ENCODE peak calls at places on chromosome 6, in eight cellular contexts. I is neuronal stem cell; L is heart left ventricle; B is IMR-90; T is esophagus muscularis mucosa; M is CD8-positive, alpha-beta T cell; H is testis; A is RWPE2. N is an unnamed sample.

GRCh38 chr6:157200611-157201010 is 122.7 kb downstream of the TMEM242 start:
- DNase-seq in I (no peak), L (no peak), B (no peak), T (no peak), M (no peak), H (no peak), A (no peak), N (no peak)

GRCh38 chr6:153511896-153512496 is 380.9 kb upstream of the RGS17 start:
- DNase-seq in I (peak; percentile 18), L (no peak), B (peak; percentile 3), T (no peak), M (no peak), H (peak; percentile 25), A (no peak), N (peak; percentile 25)

GRCh38 chr6:82712826-82713225 is 349.2 kb downstream of the TPBG start:
- DNase-seq in I (no peak), L (no peak), B (no peak), T (no peak), M (no peak), H (no peak), A (no peak), N (no peak)

GRCh38 chr6:677919-678318 is 15.0 kb downstream of the EXOC2 start:
- DNase-seq in I (no peak), L (no peak), B (no peak), T (no peak), M (no peak), H (no peak), A (no peak), N (no peak)

GRCh38 chr6:10404799-10405524 is 9.9 kb downstream of the TFAP2A start:
- DNase-seq in I (no peak), L (no peak), B (no peak), T (peak; percentile 75), M (no peak), H (no peak), A (no peak), N (no peak)

GRCh38 chr6:40796280-40797223 is 209.4 kb upstream of the LRFN2 start:
- DNase-seq in I (no peak), L (peak; percentile 60), B (no peak), T (no peak), M (no peak), H (no peak), A (no peak), N (no peak)

GRCh38 chr6:11354019-11354418 is 121.6 kb upstream of the NEDD9 start:
- DNase-seq in I (no peak), L (peak; percentile 79), B (peak; percentile 58), T (no peak), M (no peak), H (peak; percentile 44), A (no peak), N (no peak)

GRCh38 chr6:139490482-139490881 is 116.0 kb upstream of the CITED2 start:
- DNase-seq in I (no peak), L (no peak), B (peak; percentile 58), T (no peak), M (no peak), H (peak; percentile 28), A (no peak), N (no peak)

GRCh38 chr6:131443514-131443913 is 129.5 kb upstream of the ARG1 start:
- DNase-seq in I (no peak), L (no peak), B (no peak), T (no peak), M (peak; percentile 4), H (no peak), A (no peak), N (no peak)

GRCh38 chr6:100892693-100893092 is 11.6 kb upstream of the ASCC3 start:
- DNase-seq in I (no peak), L (no peak), B (no peak), T (no peak), M (no peak), H (peak; percentile 21), A (no peak), N (no peak)

GRCh38 chr6:39790772-39791171 is 1.4 kb upstream of the DAAM2 start:
- DNase-seq in I (no peak), L (no peak), B (peak; percentile 68), T (peak; percentile 87), M (no peak), H (no peak), A (no peak), N (no peak)

GRCh38 chr6:170516783-170517616 is 36.1 kb downstream of the PSMB1 start:
- DNase-seq in I (peak; percentile 36), L (peak; percentile 41), B (peak; percentile 78), T (no peak), M (peak; percentile 16), H (peak; percentile 75), A (no peak), N (peak; percentile 35)

GRCh38 chr6:107661291-107661690 is 162.8 kb downstream of the SCML4 start:
- DNase-seq in I (no peak), L (no peak), B (no peak), T (no peak), M (no peak), H (no peak), A (no peak), N (no peak)

GRCh38 chr6:112906737-112907136 is 559.6 kb downstream of the RFPL4B start:
- DNase-seq in I (no peak), L (peak; percentile 27), B (peak; percentile 89), T (no peak), M (no peak), H (peak; percentile 15), A (no peak), N (no peak)

GRCh38 chr6:159180001-159180400 is 10.8 kb downstream of the FNDC1 start:
- DNase-seq in I (no peak), L (no peak), B (peak; percentile 14), T (no peak), M (no peak), H (no peak), A (no peak), N (no peak)

GRCh38 chr6:2817778-2818443 is 23.8 kb downstream of the SERPINB1 start:
- DNase-seq in I (no peak), L (no peak), B (peak; percentile 61), T (no peak), M (no peak), H (no peak), A (no peak), N (no peak)

GRCh38 chr6:14882394-14883073 is 363.3 kb upstream of the JARID2 start:
- DNase-seq in I (no peak), L (peak; percentile 28), B (peak; percentile 46), T (no peak), M (no peak), H (no peak), A (no peak), N (no peak)

GRCh38 chr6:29071831-29072723 is 15.0 kb downstream of the OR2B3 start:
- DNase-seq in I (peak; percentile 11), L (no peak), B (no peak), T (no peak), M (no peak), H (peak; percentile 43), A (no peak), N (peak; percentile 54)

GRCh38 chr6:41836022-41836659 is 48.6 kb downstream of the TOMM6 start:
- DNase-seq in I (no peak), L (no peak), B (peak; percentile 41), T (no peak), M (no peak), H (no peak), A (no peak), N (no peak)

GRCh38 chr6:156425374-156425773 is 351.8 kb upstream of the ARID1B start:
- DNase-seq in I (no peak), L (no peak), B (peak; percentile 90), T (no peak), M (no peak), H (no peak), A (no peak), N (no peak)

GRCh38 chr6:68025764-68026163 is 609.3 kb upstream of the ADGRB3 start:
- DNase-seq in I (no peak), L (no peak), B (no peak), T (no peak), M (no peak), H (no peak), A (no peak), N (no peak)
- H3K27ac ChIP-seq in I (no peak overlapping the region), L (no peak overlapping the region), B (no peak overlapping the region), T (no peak overlapping the region), M (no peak overlapping the region), H (no peak overlapping the region), A (no peak overlapping the region), N (no peak overlapping the region)

GRCh38 chr6:32761084-32761483 is 2.2 kb downstream of the HLA-DQB2 start:
- DNase-seq in I (no peak), L (no peak), B (no peak), T (no peak), M (no peak), H (no peak), A (no peak), N (no peak)

GRCh38 chr6:32764050-32764449 is 718 bp upstream of the HLA-DQB2 start:
- DNase-seq in I (no peak), L (no peak), B (no peak), T (no peak), M (no peak), H (no peak), A (no peak), N (no peak)

GRCh38 chr6:32759669-32760068 is 3.7 kb downstream of the HLA-DQB2 start:
- DNase-seq in I (no peak), L (no peak), B (no peak), T (no peak), M (no peak), H (no peak), A (no peak), N (no peak)

GRCh38 chr6:32761548-32761947 is 1.8 kb downstream of the HLA-DQB2 start:
- DNase-seq in I (no peak), L (peak; percentile 22), B (no peak), T (no peak), M (no peak), H (peak; percentile 25), A (no peak), N (no peak)

GRCh38 chr6:32763417-32763816 is at the start of gene HLA-DQB2:
- DNase-seq in I (no peak), L (no peak), B (no peak), T (no peak), M (no peak), H (no peak), A (no peak), N (no peak)
- H3K4me3 ChIP-seq in I (no peak within 1 kb of the TSS), L (no peak within 1 kb of the TSS), B (no peak within 1 kb of the TSS), T (no peak within 1 kb of the TSS), M (no peak within 1 kb of the TSS), H (no peak within 1 kb of the TSS), A (no peak within 1 kb of the TSS), N (no peak within 1 kb of the TSS)

GRCh38 chr6:89214197-89214596 is 3.0 kb downstream of the GABRR1 start:
- DNase-seq in I (no peak), L (no peak), B (no peak), T (no peak), M (no peak), H (no peak), A (no peak), N (no peak)
- H3K27me3 ChIP-seq in I (peaks cover 3% of the 10 kb centered on the region), L (no peaks in the 10 kb centered on the region), B (peaks cover 2% of the 10 kb centered on the region), T (no peaks in the 10 kb centered on the region), M (no peaks in the 10 kb centered on the region), H (no peaks in the 10 kb centered on the region), A (peaks cover 15% of the 10 kb centered on the region), N (no peaks in the 10 kb centered on the region)

DNA sequence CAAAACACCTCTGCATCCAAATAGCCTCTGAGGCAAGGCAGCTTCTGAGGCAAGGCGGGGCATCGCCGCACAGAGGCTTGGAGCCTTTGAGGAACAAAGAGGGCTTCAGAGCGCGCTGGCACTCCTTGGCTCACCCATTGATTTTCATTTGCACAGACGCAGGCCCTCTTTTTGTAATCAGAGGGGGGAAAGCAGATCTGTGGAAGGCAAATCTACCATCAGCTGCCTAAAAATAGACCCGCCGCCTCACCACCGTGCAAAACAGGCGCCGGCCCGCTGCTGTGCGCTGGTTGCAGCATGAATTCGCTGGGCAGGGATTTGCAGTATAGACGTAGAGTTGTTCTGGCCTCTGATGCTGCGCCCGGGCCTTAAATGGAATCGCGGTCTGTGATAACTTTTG is 69.9 kb upstream of the STMND1 start:
- DNase-seq in I (no peak), L (peak; percentile 40), B (no peak), T (peak; percentile 45), M (no peak), H (no peak), A (no peak), N (no peak)
- H3K27ac ChIP-seq in I (no peak overlapping the region), L (no peak overlapping the region), B (peak overlapping the region; percentile 15), T (peak overlapping the region; percentile 80), M (no peak overlapping the region), H (no peak overlapping the region), A (peak overlapping the region; percentile 69), N (no peak overlapping the region)